ENCODE peak calls at places on chromosomes 5 and 9, in seven cellular contexts. U is psoas muscle; Y is endodermal cell; E is CD4-positive, CD25-positive, alpha-beta regulatory T cell; I is AG04450; S is ovary; O is choroid plexus epithelial cell. G is an unnamed sample.

GRCh38 chr9:122080986-122081385 is 12.1 kb downstream of the TTLL11 start:
- DNase-seq in U (no peak), Y (no peak), S (no peak), I (peak; percentile 61), E (no peak), O (peak; percentile 29), G (no peak)

GRCh38 chr9:100086097-100086496 is 12.7 kb downstream of the ERP44 start:
- DNase-seq in U (no peak), I (no peak), O (no peak), Y (no peak), S (no peak), E (no peak), G (no peak)

GRCh38 chr5:137231535-137231934 is 267.6 kb downstream of the SPOCK1 start:
- DNase-seq in E (no peak), I (no peak), S (no peak), U (no peak), Y (no peak), O (peak; percentile 2), G (no peak)

GRCh38 chr5:95892784-95893354 is 68.8 kb downstream of the ELL2 start:
- DNase-seq in U (no peak), O (peak; percentile 73), I (no peak), E (no peak), Y (peak; percentile 80), S (no peak), G (no peak)

GRCh38 chr5:38299585-38299984 is 41.2 kb downstream of the EGFLAM start:
- DNase-seq in O (no peak), E (no peak), U (no peak), Y (no peak), I (no peak), S (no peak), G (no peak)

GRCh38 chr5:6448141-6448491 is 543 bp upstream of the UBE2QL1 start:
- DNase-seq in E (no peak), U (no peak), S (no peak), I (no peak), Y (no peak), O (no peak), G (no peak)

GRCh38 chr5:171623107-171623506 is 162.5 kb upstream of the SMIM23 start:
- DNase-seq in U (no peak), E (no peak), S (no peak), I (no peak), O (no peak), Y (no peak), G (no peak)

GRCh38 chr5:42949348-42950090 is 90.6 kb downstream of the ANXA2R start:
- DNase-seq in Y (no peak), U (peak; percentile 72), E (peak; percentile 56), S (no peak), I (peak; percentile 44), O (peak; percentile 86), G (peak; percentile 71)

GRCh38 chr5:96254980-96255681 is 177.9 kb downstream of the PCSK1 start:
- DNase-seq in O (peak; percentile 84), Y (no peak), U (no peak), E (no peak), I (peak; percentile 89), S (no peak), G (peak; percentile 73)

GRCh38 chr5:127723571-127723970 is 20.4 kb downstream of the CCDC192 start:
- DNase-seq in S (no peak), E (no peak), Y (no peak), O (peak; percentile 62), U (no peak), I (no peak), G (no peak)

GRCh38 chr9:12955510-12956163 is 180.8 kb downstream of the LURAP1L start:
- DNase-seq in O (peak; percentile 43), S (no peak), I (no peak), E (no peak), U (no peak), Y (peak; percentile 90), G (no peak)

GRCh38 chr9:98410185-98410697 is 154.8 kb upstream of the TBC1D2 start:
- DNase-seq in O (peak; percentile 85), Y (peak; percentile 89), I (peak; percentile 73), S (no peak), U (no peak), E (no peak), G (no peak)

GRCh38 chr9:72427801-72428200 is 62.8 kb upstream of the ZFAND5 start:
- DNase-seq in U (no peak), Y (no peak), O (no peak), I (no peak), E (no peak), S (no peak), G (no peak)

GRCh38 chr5:172870261-172870806 is 36.3 kb downstream of the ERGIC1 start:
- DNase-seq in S (no peak), O (peak; percentile 94), U (peak; percentile 59), I (no peak), E (no peak), Y (no peak), G (no peak)

GRCh38 chr9:20447291-20447690 is 175.0 kb downstream of the MLLT3 start:
- DNase-seq in U (no peak), S (no peak), O (no peak), Y (no peak), I (no peak), E (no peak), G (no peak)

GRCh38 chr5:56523779-56524178 is 290.6 kb upstream of the ANKRD55 start:
- DNase-seq in E (no peak), S (no peak), O (no peak), U (no peak), Y (no peak), I (no peak), G (no peak)

GRCh38 chr5:98527846-98528245 is 245.6 kb upstream of the RGMB start:
- DNase-seq in I (no peak), O (no peak), Y (no peak), U (no peak), S (no peak), E (no peak), G (no peak)

GRCh38 chr5:167592114-167592513 is 699.3 kb upstream of the WWC1 start:
- DNase-seq in S (no peak), U (no peak), E (no peak), I (no peak), O (no peak), Y (no peak), G (no peak)

GRCh38 chr5:2611561-2612096 is 139.8 kb downstream of the IRX2 start:
- DNase-seq in Y (no peak), U (no peak), E (no peak), I (no peak), S (no peak), O (no peak), G (no peak)

DNA sequence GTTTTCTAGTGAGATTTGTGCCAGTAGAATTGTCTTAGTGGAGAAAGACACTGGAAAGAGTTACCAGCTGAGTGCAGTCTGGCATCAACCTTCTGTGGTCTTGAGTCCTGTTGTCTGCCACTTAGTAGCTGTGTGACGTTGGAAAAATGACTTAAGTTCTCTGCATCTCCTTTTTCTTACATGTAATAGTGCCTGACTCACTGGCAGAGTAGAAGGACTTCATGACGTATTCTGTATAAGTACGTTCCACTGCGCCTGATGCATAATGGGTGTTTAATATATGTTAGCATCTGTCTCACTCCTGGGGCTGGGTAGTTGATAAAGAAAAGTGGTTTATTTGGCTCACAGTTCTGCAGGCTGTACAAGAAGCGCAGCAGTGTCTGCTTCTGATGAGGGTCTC is 144.8 kb downstream of the ST8SIA4 start:
- DNase-seq in S (no peak), O (no peak), U (no peak), I (no peak), E (no peak), Y (no peak), G (no peak)
- H3K4me3 ChIP-seq in S (no peak overlapping the region), O (no peak overlapping the region), U (no peak overlapping the region), I (no peak overlapping the region), E (no peak overlapping the region), Y (no peak overlapping the region), G (no peak overlapping the region)

GRCh38 chr5:141701341-141702119 is 19.5 kb upstream of the ARAP3 start:
- DNase-seq in O (no peak), Y (no peak), S (no peak), U (no peak), I (no peak), E (no peak), G (no peak)
- H3K4me3 ChIP-seq in O (no peak overlapping the region), Y (no peak overlapping the region), S (no peak overlapping the region), U (peak overlapping the region; percentile 68), I (no peak overlapping the region), E (peak overlapping the region; percentile 46), G (peak overlapping the region; percentile 63)

GRCh38 chr9:91423785-91424402 is at the start of gene NFIL3:
- DNase-seq in U (peak; percentile 94), S (peak; percentile 89), O (peak; percentile 81), Y (peak; percentile 88), I (no peak), E (peak; percentile 55), G (no peak)

GRCh38 chr9:91426123-91426745 is 2.6 kb upstream of the NFIL3 start:
- DNase-seq in U (no peak), O (peak; percentile 82), E (no peak), S (no peak), Y (no peak), I (no peak), G (no peak)

GRCh38 chr9:91424403-91425176 is 958 bp upstream of the NFIL3 start:
- DNase-seq in U (peak; percentile 93), S (peak; percentile 92), O (peak; percentile 91), Y (peak; percentile 75), E (peak; percentile 27), I (peak; percentile 72), G (no peak)

GRCh38 chr9:91422832-91423711 is 560 bp downstream of the NFIL3 start:
- DNase-seq in S (peak; percentile 80), U (peak; percentile 80), O (peak; percentile 82), Y (peak; percentile 85), I (peak; percentile 48), E (peak; percentile 33), G (no peak)

GRCh38 chr9:91425270-91425669 is 1.6 kb upstream of the NFIL3 start:
- DNase-seq in U (no peak), I (no peak), O (no peak), E (no peak), S (no peak), Y (no peak), G (no peak)
- H3K4me3 ChIP-seq in U (peak overlapping the region; percentile 92), I (no peak overlapping the region), O (no peak overlapping the region), E (peak overlapping the region; percentile 58), S (peak overlapping the region; percentile 74), Y (peak overlapping the region; percentile 79), G (no peak overlapping the region)

GRCh38 chr9:76866689-76867088 is 39.2 kb downstream of the PRUNE2 start:
- DNase-seq in E (no peak), I (peak; percentile 85), S (no peak), O (peak; percentile 75), Y (no peak), U (no peak), G (peak; percentile 59)

GRCh38 chr9:76863832-76864231 is 42.1 kb downstream of the PRUNE2 start:
- DNase-seq in Y (no peak), S (no peak), O (no peak), U (no peak), I (no peak), E (no peak), G (no peak)

GRCh38 chr9:76873821-76874220 is 32.1 kb downstream of the PRUNE2 start:
- DNase-seq in S (no peak), O (no peak), I (no peak), E (no peak), Y (no peak), U (no peak), G (no peak)

GRCh38 chr9:76873056-76873792 is 32.7 kb downstream of the PRUNE2 start:
- DNase-seq in U (no peak), O (peak; percentile 26), Y (peak; percentile 86), S (no peak), I (no peak), E (no peak), G (no peak)

DNA sequence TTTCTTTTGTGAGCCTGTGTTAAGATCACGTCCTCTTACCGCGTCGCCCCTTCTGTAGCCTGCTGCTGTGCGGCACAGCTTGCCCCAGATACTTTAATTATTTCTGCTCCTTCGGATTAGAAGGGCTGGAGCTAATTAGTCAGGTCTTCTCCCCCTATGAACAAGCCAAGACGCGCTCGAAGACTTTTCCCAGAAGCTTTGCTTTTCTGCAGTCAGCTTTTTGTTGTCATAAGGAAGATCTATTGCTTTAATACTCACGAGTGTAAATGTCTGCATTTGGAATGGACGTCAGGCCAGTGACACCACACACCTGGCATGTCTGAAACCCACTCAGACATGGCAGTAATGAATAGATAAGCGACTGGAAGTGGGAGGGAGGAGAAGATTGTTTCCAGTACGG is 37.0 kb downstream of the PRUNE2 start:
- DNase-seq in E (no peak), O (peak; percentile 4), U (no peak), S (no peak), I (no peak), Y (no peak), G (no peak)
- H3K4me3 ChIP-seq in E (no peak overlapping the region), O (no peak overlapping the region), U (no peak overlapping the region), S (no peak overlapping the region), I (no peak overlapping the region), Y (no peak overlapping the region), G (peak overlapping the region; percentile 24)

G was measured in Panc1.